ENCODE peak calls at places on chromosome 19, in nine cellular contexts. N is colonic mucosa; X is activated CD4-positive, alpha-beta memory T cell treated with anti-CD3 and anti-CD28 coated beads for 36 hours; T is activated T-cell treated with anti-CD3 and anti-CD28 coated beads for 1 hour; H is cardiac septum; C is cardiac muscle cell; P is heart right ventricle; V is left ventricle myocardium inferior; L is epithelial cell of prostate. Y is an unnamed sample.

GRCh38 chr19:33819875-33820781 is 23.5 kb downstream of the KCTD15 start:
- DNase-seq in C (peak; percentile 63), N (peak; percentile 87), H (peak; percentile 92), L (peak; percentile 79), T (peak; percentile 24), V (peak; percentile 84), X (peak; percentile 85), P (peak; percentile 84), Y (peak; percentile 89)

GRCh38 chr19:13712767-13713201 is 51.5 kb upstream of the MRI1 start:
- DNase-seq in L (no peak), V (peak; percentile 18), N (no peak), P (no peak), X (no peak), C (peak; percentile 31), T (no peak), H (no peak), Y (no peak)

GRCh38 chr19:29105629-29106352 is 107.2 kb downstream of the UQCRFS1 start:
- DNase-seq in T (no peak), P (no peak), N (no peak), X (no peak), C (no peak), V (no peak), H (no peak), L (no peak), Y (no peak)

GRCh38 chr19:42475366-42475765 is 32.6 kb upstream of the CXCL17 start:
- DNase-seq in N (no peak), T (no peak), H (no peak), L (no peak), P (no peak), X (no peak), C (no peak), V (no peak), Y (no peak)

GRCh38 chr19:14117668-14118164 is at the start of gene PRKACA:
- DNase-seq in H (peak; percentile 99), V (peak; percentile 99), N (peak; percentile 98), L (peak; percentile 97), T (peak; percentile 95), P (peak; percentile 99), C (peak; percentile 99), X (peak; percentile 99), Y (peak; percentile 99)

GRCh38 chr19:47419789-47420188 is 462 bp upstream of the MEIS3 start:
- DNase-seq in L (no peak), P (no peak), T (no peak), X (no peak), H (no peak), N (no peak), C (no peak), V (no peak), Y (no peak)

GRCh38 chr19:31154021-31154420 is 195.2 kb downstream of the TSHZ3 start:
- DNase-seq in X (no peak), C (no peak), H (no peak), P (no peak), L (peak; percentile 97), T (no peak), V (no peak), N (no peak), Y (peak; percentile 83)

GRCh38 chr19:47239610-47240296 is 8.8 kb upstream of the BBC3 start:
- DNase-seq in P (peak; percentile 40), V (peak; percentile 40), T (peak; percentile 46), H (no peak), C (peak; percentile 59), X (peak; percentile 66), N (no peak), L (no peak), Y (no peak)

GRCh38 chr19:15292847-15293582 is 39.3 kb downstream of the BRD4 start:
- DNase-seq in N (no peak), T (no peak), H (no peak), L (no peak), V (no peak), X (no peak), C (no peak), P (no peak), Y (no peak)

GRCh38 chr19:29475469-29475868 is 50.3 kb upstream of the VSTM2B start:
- DNase-seq in X (no peak), L (no peak), N (no peak), P (no peak), T (no peak), V (no peak), H (no peak), C (no peak), Y (no peak)

GRCh38 chr19:43316591-43317319 is 36.7 kb upstream of the CD177 start:
- DNase-seq in X (no peak), N (peak; percentile 54), P (no peak), C (no peak), L (no peak), H (no peak), V (no peak), T (no peak), Y (no peak)

GRCh38 chr19:5191091-5191490 is 149.5 kb downstream of the PTPRS start:
- DNase-seq in X (no peak), C (no peak), T (no peak), L (no peak), V (no peak), H (no peak), N (no peak), P (no peak), Y (no peak)

GRCh38 chr19:19138110-19138981 is at the start of gene TMEM161A:
- DNase-seq in T (peak; percentile 89), L (peak; percentile 97), X (peak; percentile 99), N (peak; percentile 98), C (peak; percentile 97), H (peak; percentile 98), P (peak; percentile 97), V (peak; percentile 99), Y (peak; percentile 97)

GRCh38 chr19:11576186-11576585 is 1.3 kb downstream of the ACP5 start:
- DNase-seq in H (no peak), L (no peak), T (no peak), N (no peak), V (no peak), X (no peak), C (no peak), P (no peak), Y (no peak)